ENCODE peak calls at places on chromosomes 3 and 15, in ten cellular contexts. One of them, this sample, is unnamed.

GRCh38 chr15:90159213-90159612 is 41.9 kb upstream of the SEMA4B start:
- DNase-seq in aorta: no peak
- DNase-seq in mesothelial cell of epicardium: no peak
- DNase-seq in stimulated activated CD4-positive, alpha-beta T cell treated with anti-CD3 and anti-CD28 coated beads, Interleukin-15, amount 100 ng/mL, for 1 hour: no peak
- DNase-seq in stimulated activated naive CD8-positive, alpha-beta T cell treated with anti-CD3 and anti-CD28 coated beads, Interleukin-15, Interleukin-2, amounts not matched to agents 100 U/mL and 50 U/mL, for 24 hours: no peak
- DNase-seq in AG08396: no peak
- DNase-seq in activated naive CD4-positive, alpha-beta T cell treated with Interleukin-2 at 50 U/mL for 16 hours: no peak
- DNase-seq in activated CD4-positive, alpha-beta T cell treated with anti-CD3 and anti-CD28 coated beads for 48 hours: no peak
- DNase-seq in activated T-cell treated with anti-CD3 and anti-CD28 coated beads for 48 hours: no peak
- DNase-seq in activated CD4-positive, CD25-positive, alpha-beta regulatory T cell: no peak
- DNase-seq in this sample: no peak

GRCh38 chr3:170539886-170540285 is 46.0 kb downstream of the SLC7A14 start:
- DNase-seq in mesothelial cell of epicardium: no peak
- DNase-seq in stimulated activated naive CD8-positive, alpha-beta T cell treated with anti-CD3 and anti-CD28 coated beads, Interleukin-15, Interleukin-2, amounts not matched to agents 100 U/mL and 50 U/mL, for 24 hours: no peak
- DNase-seq in activated CD4-positive, CD25-positive, alpha-beta regulatory T cell: no peak
- DNase-seq in activated CD4-positive, alpha-beta T cell treated with anti-CD3 and anti-CD28 coated beads for 48 hours: no peak
- DNase-seq in AG08396: no peak
- DNase-seq in stimulated activated CD4-positive, alpha-beta T cell treated with anti-CD3 and anti-CD28 coated beads, Interleukin-15, amount 100 ng/mL, for 1 hour: no peak
- DNase-seq in activated naive CD4-positive, alpha-beta T cell treated with Interleukin-2 at 50 U/mL for 16 hours: no peak
- DNase-seq in activated T-cell treated with anti-CD3 and anti-CD28 coated beads for 48 hours: no peak
- DNase-seq in aorta: no peak
- DNase-seq in this sample: no peak

GRCh38 chr3:49903451-49904424 is at the start of gene MST1R:
- DNase-seq in AG08396: peak; percentile 85
- DNase-seq in stimulated activated naive CD8-positive, alpha-beta T cell treated with anti-CD3 and anti-CD28 coated beads, Interleukin-15, Interleukin-2, amounts not matched to agents 100 U/mL and 50 U/mL, for 24 hours: peak; percentile 89
- DNase-seq in stimulated activated CD4-positive, alpha-beta T cell treated with anti-CD3 and anti-CD28 coated beads, Interleukin-15, amount 100 ng/mL, for 1 hour: peak; percentile 62
- DNase-seq in activated naive CD4-positive, alpha-beta T cell treated with Interleukin-2 at 50 U/mL for 16 hours: peak; percentile 84
- DNase-seq in mesothelial cell of epicardium: peak; percentile 58
- DNase-seq in activated CD4-positive, alpha-beta T cell treated with anti-CD3 and anti-CD28 coated beads for 48 hours: peak; percentile 92
- DNase-seq in aorta: peak; percentile 80
- DNase-seq in activated CD4-positive, CD25-positive, alpha-beta regulatory T cell: peak; percentile 74
- DNase-seq in activated T-cell treated with anti-CD3 and anti-CD28 coated beads for 48 hours: peak; percentile 88
- DNase-seq in this sample: peak; percentile 76

GRCh38 chr3:123169492-123169929 is 32.2 kb upstream of the SEC22A start:
- DNase-seq in activated naive CD4-positive, alpha-beta T cell treated with Interleukin-2 at 50 U/mL for 16 hours: no peak
- DNase-seq in stimulated activated CD4-positive, alpha-beta T cell treated with anti-CD3 and anti-CD28 coated beads, Interleukin-15, amount 100 ng/mL, for 1 hour: no peak
- DNase-seq in activated CD4-positive, alpha-beta T cell treated with anti-CD3 and anti-CD28 coated beads for 48 hours: no peak
- DNase-seq in stimulated activated naive CD8-positive, alpha-beta T cell treated with anti-CD3 and anti-CD28 coated beads, Interleukin-15, Interleukin-2, amounts not matched to agents 100 U/mL and 50 U/mL, for 24 hours: no peak
- DNase-seq in activated CD4-positive, CD25-positive, alpha-beta regulatory T cell: no peak
- DNase-seq in mesothelial cell of epicardium: no peak
- DNase-seq in activated T-cell treated with anti-CD3 and anti-CD28 coated beads for 48 hours: no peak
- DNase-seq in AG08396: no peak
- DNase-seq in aorta: no peak
- DNase-seq in this sample: no peak

GRCh38 chr15:86645861-86646393 is 566.3 kb downstream of the AGBL1 start:
- DNase-seq in activated CD4-positive, CD25-positive, alpha-beta regulatory T cell: no peak
- DNase-seq in aorta: no peak
- DNase-seq in AG08396: no peak
- DNase-seq in activated T-cell treated with anti-CD3 and anti-CD28 coated beads for 48 hours: no peak
- DNase-seq in stimulated activated CD4-positive, alpha-beta T cell treated with anti-CD3 and anti-CD28 coated beads, Interleukin-15, amount 100 ng/mL, for 1 hour: no peak
- DNase-seq in activated CD4-positive, alpha-beta T cell treated with anti-CD3 and anti-CD28 coated beads for 48 hours: no peak
- DNase-seq in activated naive CD4-positive, alpha-beta T cell treated with Interleukin-2 at 50 U/mL for 16 hours: no peak
- DNase-seq in stimulated activated naive CD8-positive, alpha-beta T cell treated with anti-CD3 and anti-CD28 coated beads, Interleukin-15, Interleukin-2, amounts not matched to agents 100 U/mL and 50 U/mL, for 24 hours: no peak
- DNase-seq in mesothelial cell of epicardium: no peak
- DNase-seq in this sample: no peak

GRCh38 chr3:170483485-170484262 is 65.0 kb downstream of the CLDN11 start:
- DNase-seq in activated T-cell treated with anti-CD3 and anti-CD28 coated beads for 48 hours: no peak
- DNase-seq in aorta: no peak
- DNase-seq in stimulated activated CD4-positive, alpha-beta T cell treated with anti-CD3 and anti-CD28 coated beads, Interleukin-15, amount 100 ng/mL, for 1 hour: no peak
- DNase-seq in stimulated activated naive CD8-positive, alpha-beta T cell treated with anti-CD3 and anti-CD28 coated beads, Interleukin-15, Interleukin-2, amounts not matched to agents 100 U/mL and 50 U/mL, for 24 hours: no peak
- DNase-seq in activated naive CD4-positive, alpha-beta T cell treated with Interleukin-2 at 50 U/mL for 16 hours: no peak
- DNase-seq in activated CD4-positive, CD25-positive, alpha-beta regulatory T cell: no peak
- DNase-seq in activated CD4-positive, alpha-beta T cell treated with anti-CD3 and anti-CD28 coated beads for 48 hours: no peak
- DNase-seq in mesothelial cell of epicardium: no peak
- DNase-seq in AG08396: no peak
- DNase-seq in this sample: no peak

GRCh38 chr3:186277268-186277909 is 84.6 kb downstream of the DGKG start:
- DNase-seq in stimulated activated CD4-positive, alpha-beta T cell treated with anti-CD3 and anti-CD28 coated beads, Interleukin-15, amount 100 ng/mL, for 1 hour: no peak
- DNase-seq in activated CD4-positive, alpha-beta T cell treated with anti-CD3 and anti-CD28 coated beads for 48 hours: no peak
- DNase-seq in AG08396: peak; percentile 58
- DNase-seq in activated T-cell treated with anti-CD3 and anti-CD28 coated beads for 48 hours: no peak
- DNase-seq in activated naive CD4-positive, alpha-beta T cell treated with Interleukin-2 at 50 U/mL for 16 hours: no peak
- DNase-seq in aorta: no peak
- DNase-seq in activated CD4-positive, CD25-positive, alpha-beta regulatory T cell: no peak
- DNase-seq in stimulated activated naive CD8-positive, alpha-beta T cell treated with anti-CD3 and anti-CD28 coated beads, Interleukin-15, Interleukin-2, amounts not matched to agents 100 U/mL and 50 U/mL, for 24 hours: no peak
- DNase-seq in mesothelial cell of epicardium: no peak
- DNase-seq in this sample: no peak

GRCh38 chr3:189392969-189393368 is 221.2 kb downstream of the TPRG1 start:
- DNase-seq in mesothelial cell of epicardium: no peak
- DNase-seq in stimulated activated naive CD8-positive, alpha-beta T cell treated with anti-CD3 and anti-CD28 coated beads, Interleukin-15, Interleukin-2, amounts not matched to agents 100 U/mL and 50 U/mL, for 24 hours: no peak
- DNase-seq in activated naive CD4-positive, alpha-beta T cell treated with Interleukin-2 at 50 U/mL for 16 hours: no peak
- DNase-seq in activated CD4-positive, CD25-positive, alpha-beta regulatory T cell: no peak
- DNase-seq in activated CD4-positive, alpha-beta T cell treated with anti-CD3 and anti-CD28 coated beads for 48 hours: no peak
- DNase-seq in stimulated activated CD4-positive, alpha-beta T cell treated with anti-CD3 and anti-CD28 coated beads, Interleukin-15, amount 100 ng/mL, for 1 hour: no peak
- DNase-seq in AG08396: no peak
- DNase-seq in aorta: no peak
- DNase-seq in activated T-cell treated with anti-CD3 and anti-CD28 coated beads for 48 hours: no peak
- DNase-seq in this sample: no peak

GRCh38 chr15:60821462-60822061 is 342.6 kb upstream of the ICE2 start:
- DNase-seq in stimulated activated CD4-positive, alpha-beta T cell treated with anti-CD3 and anti-CD28 coated beads, Interleukin-15, amount 100 ng/mL, for 1 hour: no peak
- DNase-seq in mesothelial cell of epicardium: no peak
- DNase-seq in activated naive CD4-positive, alpha-beta T cell treated with Interleukin-2 at 50 U/mL for 16 hours: no peak
- DNase-seq in stimulated activated naive CD8-positive, alpha-beta T cell treated with anti-CD3 and anti-CD28 coated beads, Interleukin-15, Interleukin-2, amounts not matched to agents 100 U/mL and 50 U/mL, for 24 hours: no peak
- DNase-seq in aorta: no peak
- DNase-seq in AG08396: no peak
- DNase-seq in activated CD4-positive, CD25-positive, alpha-beta regulatory T cell: no peak
- DNase-seq in activated CD4-positive, alpha-beta T cell treated with anti-CD3 and anti-CD28 coated beads for 48 hours: no peak
- DNase-seq in activated T-cell treated with anti-CD3 and anti-CD28 coated beads for 48 hours: no peak
- DNase-seq in this sample: no peak

GRCh38 chr3:184290331-184290730 is 8.7 kb upstream of the PSMD2 start:
- DNase-seq in AG08396: no peak
- DNase-seq in activated CD4-positive, alpha-beta T cell treated with anti-CD3 and anti-CD28 coated beads for 48 hours: no peak
- DNase-seq in aorta: no peak
- DNase-seq in activated CD4-positive, CD25-positive, alpha-beta regulatory T cell: no peak
- DNase-seq in mesothelial cell of epicardium: no peak
- DNase-seq in activated T-cell treated with anti-CD3 and anti-CD28 coated beads for 48 hours: no peak
- DNase-seq in stimulated activated naive CD8-positive, alpha-beta T cell treated with anti-CD3 and anti-CD28 coated beads, Interleukin-15, Interleukin-2, amounts not matched to agents 100 U/mL and 50 U/mL, for 24 hours: no peak
- DNase-seq in activated naive CD4-positive, alpha-beta T cell treated with Interleukin-2 at 50 U/mL for 16 hours: no peak
- DNase-seq in stimulated activated CD4-positive, alpha-beta T cell treated with anti-CD3 and anti-CD28 coated beads, Interleukin-15, amount 100 ng/mL, for 1 hour: no peak
- DNase-seq in this sample: no peak

GRCh38 chr3:138799822-138800221 is 34.9 kb downstream of the PIK3CB start:
- DNase-seq in AG08396: no peak
- DNase-seq in aorta: no peak
- DNase-seq in mesothelial cell of epicardium: no peak
- DNase-seq in activated T-cell treated with anti-CD3 and anti-CD28 coated beads for 48 hours: no peak
- DNase-seq in stimulated activated CD4-positive, alpha-beta T cell treated with anti-CD3 and anti-CD28 coated beads, Interleukin-15, amount 100 ng/mL, for 1 hour: no peak
- DNase-seq in activated naive CD4-positive, alpha-beta T cell treated with Interleukin-2 at 50 U/mL for 16 hours: no peak
- DNase-seq in activated CD4-positive, alpha-beta T cell treated with anti-CD3 and anti-CD28 coated beads for 48 hours: no peak
- DNase-seq in activated CD4-positive, CD25-positive, alpha-beta regulatory T cell: no peak
- DNase-seq in stimulated activated naive CD8-positive, alpha-beta T cell treated with anti-CD3 and anti-CD28 coated beads, Interleukin-15, Interleukin-2, amounts not matched to agents 100 U/mL and 50 U/mL, for 24 hours: no peak
- DNase-seq in this sample: peak; percentile 26

GRCh38 chr3:196741401-196741761 is 1.7 kb downstream of the PAK2 start:
- DNase-seq in activated CD4-positive, CD25-positive, alpha-beta regulatory T cell: no peak
- DNase-seq in activated naive CD4-positive, alpha-beta T cell treated with Interleukin-2 at 50 U/mL for 16 hours: no peak
- DNase-seq in mesothelial cell of epicardium: no peak
- DNase-seq in AG08396: no peak
- DNase-seq in aorta: no peak
- DNase-seq in activated T-cell treated with anti-CD3 and anti-CD28 coated beads for 48 hours: no peak
- DNase-seq in stimulated activated CD4-positive, alpha-beta T cell treated with anti-CD3 and anti-CD28 coated beads, Interleukin-15, amount 100 ng/mL, for 1 hour: no peak
- DNase-seq in stimulated activated naive CD8-positive, alpha-beta T cell treated with anti-CD3 and anti-CD28 coated beads, Interleukin-15, Interleukin-2, amounts not matched to agents 100 U/mL and 50 U/mL, for 24 hours: no peak
- DNase-seq in activated CD4-positive, alpha-beta T cell treated with anti-CD3 and anti-CD28 coated beads for 48 hours: no peak
- DNase-seq in this sample: no peak

GRCh38 chr3:133463441-133463860 is 63.6 kb downstream of the BFSP2 start:
- DNase-seq in stimulated activated CD4-positive, alpha-beta T cell treated with anti-CD3 and anti-CD28 coated beads, Interleukin-15, amount 100 ng/mL, for 1 hour: no peak
- DNase-seq in aorta: no peak
- DNase-seq in AG08396: no peak
- DNase-seq in activated naive CD4-positive, alpha-beta T cell treated with Interleukin-2 at 50 U/mL for 16 hours: no peak
- DNase-seq in activated CD4-positive, alpha-beta T cell treated with anti-CD3 and anti-CD28 coated beads for 48 hours: no peak
- DNase-seq in activated CD4-positive, CD25-positive, alpha-beta regulatory T cell: no peak
- DNase-seq in activated T-cell treated with anti-CD3 and anti-CD28 coated beads for 48 hours: no peak
- DNase-seq in stimulated activated naive CD8-positive, alpha-beta T cell treated with anti-CD3 and anti-CD28 coated beads, Interleukin-15, Interleukin-2, amounts not matched to agents 100 U/mL and 50 U/mL, for 24 hours: no peak
- DNase-seq in mesothelial cell of epicardium: no peak
- DNase-seq in this sample: no peak

GRCh38 chr3:196175116-196175625 is 36.0 kb downstream of the ZDHHC19 start:
- DNase-seq in mesothelial cell of epicardium: no peak
- DNase-seq in activated T-cell treated with anti-CD3 and anti-CD28 coated beads for 48 hours: no peak
- DNase-seq in activated CD4-positive, CD25-positive, alpha-beta regulatory T cell: no peak
- DNase-seq in activated CD4-positive, alpha-beta T cell treated with anti-CD3 and anti-CD28 coated beads for 48 hours: no peak
- DNase-seq in aorta: peak; percentile 33
- DNase-seq in AG08396: no peak
- DNase-seq in activated naive CD4-positive, alpha-beta T cell treated with Interleukin-2 at 50 U/mL for 16 hours: no peak
- DNase-seq in stimulated activated CD4-positive, alpha-beta T cell treated with anti-CD3 and anti-CD28 coated beads, Interleukin-15, amount 100 ng/mL, for 1 hour: no peak
- DNase-seq in stimulated activated naive CD8-positive, alpha-beta T cell treated with anti-CD3 and anti-CD28 coated beads, Interleukin-15, Interleukin-2, amounts not matched to agents 100 U/mL and 50 U/mL, for 24 hours: no peak
- DNase-seq in this sample: no peak

GRCh38 chr15:52718551-52718950 is 39.4 kb upstream of the ATOSA start:
- DNase-seq in activated CD4-positive, alpha-beta T cell treated with anti-CD3 and anti-CD28 coated beads for 48 hours: no peak
- DNase-seq in activated naive CD4-positive, alpha-beta T cell treated with Interleukin-2 at 50 U/mL for 16 hours: no peak
- DNase-seq in mesothelial cell of epicardium: no peak
- DNase-seq in aorta: no peak
- DNase-seq in activated CD4-positive, CD25-positive, alpha-beta regulatory T cell: no peak
- DNase-seq in AG08396: no peak
- DNase-seq in activated T-cell treated with anti-CD3 and anti-CD28 coated beads for 48 hours: no peak
- DNase-seq in stimulated activated naive CD8-positive, alpha-beta T cell treated with anti-CD3 and anti-CD28 coated beads, Interleukin-15, Interleukin-2, amounts not matched to agents 100 U/mL and 50 U/mL, for 24 hours: no peak
- DNase-seq in stimulated activated CD4-positive, alpha-beta T cell treated with anti-CD3 and anti-CD28 coated beads, Interleukin-15, amount 100 ng/mL, for 1 hour: no peak
- DNase-seq in this sample: no peak

GRCh38 chr15:58342508-58342907 is 89.3 kb upstream of the LIPC start:
- DNase-seq in stimulated activated CD4-positive, alpha-beta T cell treated with anti-CD3 and anti-CD28 coated beads, Interleukin-15, amount 100 ng/mL, for 1 hour: no peak
- DNase-seq in aorta: no peak
- DNase-seq in activated CD4-positive, CD25-positive, alpha-beta regulatory T cell: no peak
- DNase-seq in activated naive CD4-positive, alpha-beta T cell treated with Interleukin-2 at 50 U/mL for 16 hours: no peak
- DNase-seq in AG08396: no peak
- DNase-seq in mesothelial cell of epicardium: no peak
- DNase-seq in activated CD4-positive, alpha-beta T cell treated with anti-CD3 and anti-CD28 coated beads for 48 hours: no peak
- DNase-seq in activated T-cell treated with anti-CD3 and anti-CD28 coated beads for 48 hours: no peak
- DNase-seq in stimulated activated naive CD8-positive, alpha-beta T cell treated with anti-CD3 and anti-CD28 coated beads, Interleukin-15, Interleukin-2, amounts not matched to agents 100 U/mL and 50 U/mL, for 24 hours: no peak
- DNase-seq in this sample: no peak

GRCh38 chr3:78969483-78969882 is 798.3 kb downstream of the ROBO1 start:
- DNase-seq in AG08396: peak; percentile 12
- DNase-seq in stimulated activated naive CD8-positive, alpha-beta T cell treated with anti-CD3 and anti-CD28 coated beads, Interleukin-15, Interleukin-2, amounts not matched to agents 100 U/mL and 50 U/mL, for 24 hours: no peak
- DNase-seq in activated CD4-positive, CD25-positive, alpha-beta regulatory T cell: no peak
- DNase-seq in activated T-cell treated with anti-CD3 and anti-CD28 coated beads for 48 hours: no peak
- DNase-seq in activated naive CD4-positive, alpha-beta T cell treated with Interleukin-2 at 50 U/mL for 16 hours: no peak
- DNase-seq in activated CD4-positive, alpha-beta T cell treated with anti-CD3 and anti-CD28 coated beads for 48 hours: no peak
- DNase-seq in aorta: no peak
- DNase-seq in mesothelial cell of epicardium: no peak
- DNase-seq in stimulated activated CD4-positive, alpha-beta T cell treated with anti-CD3 and anti-CD28 coated beads, Interleukin-15, amount 100 ng/mL, for 1 hour: no peak
- DNase-seq in this sample: no peak

GRCh38 chr3:188542196-188542595 is 388.2 kb downstream of the LPP start:
- DNase-seq in aorta: no peak
- DNase-seq in mesothelial cell of epicardium: no peak
- DNase-seq in stimulated activated naive CD8-positive, alpha-beta T cell treated with anti-CD3 and anti-CD28 coated beads, Interleukin-15, Interleukin-2, amounts not matched to agents 100 U/mL and 50 U/mL, for 24 hours: no peak
- DNase-seq in activated CD4-positive, alpha-beta T cell treated with anti-CD3 and anti-CD28 coated beads for 48 hours: no peak
- DNase-seq in activated T-cell treated with anti-CD3 and anti-CD28 coated beads for 48 hours: no peak
- DNase-seq in activated CD4-positive, CD25-positive, alpha-beta regulatory T cell: no peak
- DNase-seq in AG08396: no peak
- DNase-seq in activated naive CD4-positive, alpha-beta T cell treated with Interleukin-2 at 50 U/mL for 16 hours: no peak
- DNase-seq in stimulated activated CD4-positive, alpha-beta T cell treated with anti-CD3 and anti-CD28 coated beads, Interleukin-15, amount 100 ng/mL, for 1 hour: no peak
- DNase-seq in this sample: no peak

GRCh38 chr3:74537164-74537563 is 77.3 kb downstream of the CNTN3 start:
- DNase-seq in activated CD4-positive, alpha-beta T cell treated with anti-CD3 and anti-CD28 coated beads for 48 hours: no peak
- DNase-seq in stimulated activated CD4-positive, alpha-beta T cell treated with anti-CD3 and anti-CD28 coated beads, Interleukin-15, amount 100 ng/mL, for 1 hour: no peak
- DNase-seq in activated naive CD4-positive, alpha-beta T cell treated with Interleukin-2 at 50 U/mL for 16 hours: no peak
- DNase-seq in mesothelial cell of epicardium: no peak
- DNase-seq in aorta: peak; percentile 76
- DNase-seq in stimulated activated naive CD8-positive, alpha-beta T cell treated with anti-CD3 and anti-CD28 coated beads, Interleukin-15, Interleukin-2, amounts not matched to agents 100 U/mL and 50 U/mL, for 24 hours: no peak
- DNase-seq in activated CD4-positive, CD25-positive, alpha-beta regulatory T cell: no peak
- DNase-seq in activated T-cell treated with anti-CD3 and anti-CD28 coated beads for 48 hours: no peak
- DNase-seq in AG08396: peak; percentile 27
- DNase-seq in this sample: no peak

GRCh38 chr3:13176445-13176844 is 103.2 kb upstream of the IQSEC1 start:
- DNase-seq in activated T-cell treated with anti-CD3 and anti-CD28 coated beads for 48 hours: no peak
- DNase-seq in activated CD4-positive, CD25-positive, alpha-beta regulatory T cell: no peak
- DNase-seq in mesothelial cell of epicardium: no peak
- DNase-seq in stimulated activated CD4-positive, alpha-beta T cell treated with anti-CD3 and anti-CD28 coated beads, Interleukin-15, amount 100 ng/mL, for 1 hour: no peak
- DNase-seq in AG08396: no peak
- DNase-seq in activated naive CD4-positive, alpha-beta T cell treated with Interleukin-2 at 50 U/mL for 16 hours: no peak
- DNase-seq in aorta: no peak
- DNase-seq in stimulated activated naive CD8-positive, alpha-beta T cell treated with anti-CD3 and anti-CD28 coated beads, Interleukin-15, Interleukin-2, amounts not matched to agents 100 U/mL and 50 U/mL, for 24 hours: no peak
- DNase-seq in activated CD4-positive, alpha-beta T cell treated with anti-CD3 and anti-CD28 coated beads for 48 hours: no peak
- DNase-seq in this sample: no peak

GRCh38 chr3:61158152-61158551 is 93.1 kb downstream of the FHIT start:
- DNase-seq in activated T-cell treated with anti-CD3 and anti-CD28 coated beads for 48 hours: no peak
- DNase-seq in stimulated activated CD4-positive, alpha-beta T cell treated with anti-CD3 and anti-CD28 coated beads, Interleukin-15, amount 100 ng/mL, for 1 hour: no peak
- DNase-seq in stimulated activated naive CD8-positive, alpha-beta T cell treated with anti-CD3 and anti-CD28 coated beads, Interleukin-15, Interleukin-2, amounts not matched to agents 100 U/mL and 50 U/mL, for 24 hours: no peak
- DNase-seq in activated CD4-positive, alpha-beta T cell treated with anti-CD3 and anti-CD28 coated beads for 48 hours: no peak
- DNase-seq in aorta: no peak
- DNase-seq in activated CD4-positive, CD25-positive, alpha-beta regulatory T cell: no peak
- DNase-seq in mesothelial cell of epicardium: no peak
- DNase-seq in AG08396: no peak
- DNase-seq in activated naive CD4-positive, alpha-beta T cell treated with Interleukin-2 at 50 U/mL for 16 hours: no peak
- DNase-seq in this sample: no peak

GRCh38 chr15:40150163-40150925 is 10.5 kb upstream of the BUB1B start:
- DNase-seq in mesothelial cell of epicardium: no peak
- DNase-seq in AG08396: peak; percentile 21
- DNase-seq in aorta: no peak
- DNase-seq in stimulated activated naive CD8-positive, alpha-beta T cell treated with anti-CD3 and anti-CD28 coated beads, Interleukin-15, Interleukin-2, amounts not matched to agents 100 U/mL and 50 U/mL, for 24 hours: no peak
- DNase-seq in activated T-cell treated with anti-CD3 and anti-CD28 coated beads for 48 hours: no peak
- DNase-seq in activated naive CD4-positive, alpha-beta T cell treated with Interleukin-2 at 50 U/mL for 16 hours: no peak
- DNase-seq in activated CD4-positive, alpha-beta T cell treated with anti-CD3 and anti-CD28 coated beads for 48 hours: peak; percentile 26
- DNase-seq in stimulated activated CD4-positive, alpha-beta T cell treated with anti-CD3 and anti-CD28 coated beads, Interleukin-15, amount 100 ng/mL, for 1 hour: no peak
- DNase-seq in activated CD4-positive, CD25-positive, alpha-beta regulatory T cell: no peak
- DNase-seq in this sample: no peak

GRCh38 chr15:64930778-64931240 is 19.1 kb downstream of the ANKDD1A start:
- DNase-seq in aorta: no peak
- DNase-seq in mesothelial cell of epicardium: no peak
- DNase-seq in activated CD4-positive, alpha-beta T cell treated with anti-CD3 and anti-CD28 coated beads for 48 hours: no peak
- DNase-seq in AG08396: peak; percentile 39
- DNase-seq in activated CD4-positive, CD25-positive, alpha-beta regulatory T cell: no peak
- DNase-seq in stimulated activated CD4-positive, alpha-beta T cell treated with anti-CD3 and anti-CD28 coated beads, Interleukin-15, amount 100 ng/mL, for 1 hour: no peak
- DNase-seq in activated T-cell treated with anti-CD3 and anti-CD28 coated beads for 48 hours: no peak
- DNase-seq in activated naive CD4-positive, alpha-beta T cell treated with Interleukin-2 at 50 U/mL for 16 hours: no peak
- DNase-seq in stimulated activated naive CD8-positive, alpha-beta T cell treated with anti-CD3 and anti-CD28 coated beads, Interleukin-15, Interleukin-2, amounts not matched to agents 100 U/mL and 50 U/mL, for 24 hours: no peak
- DNase-seq in this sample: no peak

GRCh38 chr3:5072100-5072816 is 49.8 kb upstream of the ARL8B start:
- DNase-seq in activated T-cell treated with anti-CD3 and anti-CD28 coated beads for 48 hours: no peak
- DNase-seq in AG08396: no peak
- DNase-seq in activated naive CD4-positive, alpha-beta T cell treated with Interleukin-2 at 50 U/mL for 16 hours: no peak
- DNase-seq in activated CD4-positive, CD25-positive, alpha-beta regulatory T cell: no peak
- DNase-seq in mesothelial cell of epicardium: no peak
- DNase-seq in stimulated activated CD4-positive, alpha-beta T cell treated with anti-CD3 and anti-CD28 coated beads, Interleukin-15, amount 100 ng/mL, for 1 hour: no peak
- DNase-seq in aorta: no peak
- DNase-seq in stimulated activated naive CD8-positive, alpha-beta T cell treated with anti-CD3 and anti-CD28 coated beads, Interleukin-15, Interleukin-2, amounts not matched to agents 100 U/mL and 50 U/mL, for 24 hours: no peak
- DNase-seq in activated CD4-positive, alpha-beta T cell treated with anti-CD3 and anti-CD28 coated beads for 48 hours: no peak
- DNase-seq in this sample: no peak

GRCh38 chr3:18207232-18207631 is 217.9 kb downstream of the SATB1 start:
- DNase-seq in activated T-cell treated with anti-CD3 and anti-CD28 coated beads for 48 hours: peak; percentile 10
- DNase-seq in stimulated activated naive CD8-positive, alpha-beta T cell treated with anti-CD3 and anti-CD28 coated beads, Interleukin-15, Interleukin-2, amounts not matched to agents 100 U/mL and 50 U/mL, for 24 hours: no peak
- DNase-seq in activated CD4-positive, alpha-beta T cell treated with anti-CD3 and anti-CD28 coated beads for 48 hours: peak; percentile 43
- DNase-seq in stimulated activated CD4-positive, alpha-beta T cell treated with anti-CD3 and anti-CD28 coated beads, Interleukin-15, amount 100 ng/mL, for 1 hour: no peak
- DNase-seq in AG08396: no peak
- DNase-seq in activated naive CD4-positive, alpha-beta T cell treated with Interleukin-2 at 50 U/mL for 16 hours: no peak
- DNase-seq in activated CD4-positive, CD25-positive, alpha-beta regulatory T cell: no peak
- DNase-seq in aorta: no peak
- DNase-seq in mesothelial cell of epicardium: no peak
- DNase-seq in this sample: no peak

GRCh38 chr15:40381818-40382529 is 547 bp upstream of the KNSTRN start:
- DNase-seq in mesothelial cell of epicardium: no peak
- DNase-seq in activated CD4-positive, alpha-beta T cell treated with anti-CD3 and anti-CD28 coated beads for 48 hours: no peak
- DNase-seq in activated naive CD4-positive, alpha-beta T cell treated with Interleukin-2 at 50 U/mL for 16 hours: no peak
- DNase-seq in aorta: no peak
- DNase-seq in stimulated activated naive CD8-positive, alpha-beta T cell treated with anti-CD3 and anti-CD28 coated beads, Interleukin-15, Interleukin-2, amounts not matched to agents 100 U/mL and 50 U/mL, for 24 hours: no peak
- DNase-seq in activated T-cell treated with anti-CD3 and anti-CD28 coated beads for 48 hours: no peak
- DNase-seq in AG08396: no peak
- DNase-seq in activated CD4-positive, CD25-positive, alpha-beta regulatory T cell: no peak
- DNase-seq in stimulated activated CD4-positive, alpha-beta T cell treated with anti-CD3 and anti-CD28 coated beads, Interleukin-15, amount 100 ng/mL, for 1 hour: no peak
- DNase-seq in this sample: no peak

GRCh38 chr15:75732809-75733451 is 20.3 kb upstream of the CSPG4 start:
- DNase-seq in AG08396: peak; percentile 72
- DNase-seq in activated CD4-positive, CD25-positive, alpha-beta regulatory T cell: peak; percentile 25
- DNase-seq in activated naive CD4-positive, alpha-beta T cell treated with Interleukin-2 at 50 U/mL for 16 hours: peak; percentile 59
- DNase-seq in stimulated activated CD4-positive, alpha-beta T cell treated with anti-CD3 and anti-CD28 coated beads, Interleukin-15, amount 100 ng/mL, for 1 hour: no peak
- DNase-seq in activated CD4-positive, alpha-beta T cell treated with anti-CD3 and anti-CD28 coated beads for 48 hours: peak; percentile 70
- DNase-seq in aorta: peak; percentile 74
- DNase-seq in mesothelial cell of epicardium: no peak
- DNase-seq in activated T-cell treated with anti-CD3 and anti-CD28 coated beads for 48 hours: peak; percentile 42
- DNase-seq in stimulated activated naive CD8-positive, alpha-beta T cell treated with anti-CD3 and anti-CD28 coated beads, Interleukin-15, Interleukin-2, amounts not matched to agents 100 U/mL and 50 U/mL, for 24 hours: peak; percentile 74
- DNase-seq in this sample: peak; percentile 71

GRCh38 chr3:111732248-111732879 is 126.7 kb upstream of the PHLDB2 start:
- DNase-seq in mesothelial cell of epicardium: no peak
- DNase-seq in activated CD4-positive, CD25-positive, alpha-beta regulatory T cell: no peak
- DNase-seq in stimulated activated CD4-positive, alpha-beta T cell treated with anti-CD3 and anti-CD28 coated beads, Interleukin-15, amount 100 ng/mL, for 1 hour: no peak
- DNase-seq in aorta: no peak
- DNase-seq in activated CD4-positive, alpha-beta T cell treated with anti-CD3 and anti-CD28 coated beads for 48 hours: no peak
- DNase-seq in AG08396: no peak
- DNase-seq in activated T-cell treated with anti-CD3 and anti-CD28 coated beads for 48 hours: no peak
- DNase-seq in activated naive CD4-positive, alpha-beta T cell treated with Interleukin-2 at 50 U/mL for 16 hours: no peak
- DNase-seq in stimulated activated naive CD8-positive, alpha-beta T cell treated with anti-CD3 and anti-CD28 coated beads, Interleukin-15, Interleukin-2, amounts not matched to agents 100 U/mL and 50 U/mL, for 24 hours: no peak
- DNase-seq in this sample: no peak

This sample was measured in left ventricle myocardium inferior.